ENCODE peak calls at places on chromosomes 5 and 9, in eight cellular contexts. X is CD8-positive, alpha-beta T cell; J is NCI-H446; S is A172; N is memory B cell; E is sciatic nerve; A is cardiac muscle cell; L is stimulated activated CD8-positive, alpha-beta memory T cell treated with anti-CD3 and anti-CD28 coated beads, Interleukin-4, amount 100 ng/mL, for 48 hours. K is an unnamed sample.
A peak's percentile ranks its signal among the peaks of the same experiment; 100 is the strongest.

GRCh38 chr9:35341585-35341984 is 148.3 kb upstream of the RUSC2 start:
- DNase-seq in X (no peak), J (no peak), S (no peak), N (no peak), E (peak; percentile 63), A (peak; percentile 49), L (no peak), K (no peak)

GRCh38 chr9:91421987-91422765 is 1.5 kb downstream of the NFIL3 start:
- DNase-seq in X (no peak), J (no peak), S (peak; percentile 12), N (no peak), E (no peak), A (peak; percentile 64), L (no peak), K (no peak)

GRCh38 chr9:36906492-36906891 is 127.6 kb downstream of the PAX5 start:
- DNase-seq in X (no peak), J (no peak), S (no peak), N (no peak), E (no peak), A (no peak), L (no peak), K (no peak)

GRCh38 chr9:89139450-89139849 is 39.2 kb downstream of the SHC3 start:
- DNase-seq in X (no peak), J (no peak), S (no peak), N (no peak), E (no peak), A (peak; percentile 4), L (no peak), K (no peak)

GRCh38 chr5:160651682-160652645 is 200.0 kb downstream of the ATP10B start:
- DNase-seq in X (no peak), J (no peak), S (no peak), N (no peak), E (no peak), A (no peak), L (no peak), K (no peak)

GRCh38 chr5:9189681-9190080 is 356.2 kb downstream of the SEMA5A start:
- DNase-seq in X (no peak), J (no peak), S (no peak), N (no peak), E (no peak), A (no peak), L (no peak), K (no peak)

GRCh38 chr5:53478411-53479044 is 1.9 kb upstream of the FST start:
- DNase-seq in X (no peak), J (peak; percentile 33), S (peak; percentile 64), N (no peak), E (peak; percentile 61), A (peak; percentile 81), L (peak; percentile 34), K (peak; percentile 75)

GRCh38 chr9:135165003-135165711 is 77.7 kb downstream of the OLFM1 start:
- DNase-seq in X (no peak), J (no peak), S (no peak), N (no peak), E (no peak), A (no peak), L (no peak), K (no peak)

GRCh38 chr9:4077499-4078102 is 222.3 kb downstream of the GLIS3 start:
- DNase-seq in X (peak; percentile 51), J (peak; percentile 89), S (peak; percentile 81), N (no peak), E (peak; percentile 89), A (peak; percentile 53), L (peak; percentile 78), K (peak; percentile 43)

GRCh38 chr5:154757647-154758406 is 2.6 kb downstream of the LARP1 start:
- DNase-seq in X (no peak), J (no peak), S (no peak), N (peak; percentile 25), E (no peak), A (no peak), L (peak; percentile 61), K (no peak)

GRCh38 chr5:129664336-129664937 is 83.5 kb upstream of the MINAR2 start:
- DNase-seq in X (no peak), J (no peak), S (peak; percentile 19), N (peak; percentile 19), E (peak; percentile 74), A (peak; percentile 41), L (peak; percentile 73), K (no peak)

GRCh38 chr5:112784726-112785125 is 47.0 kb downstream of the APC start:
- DNase-seq in X (no peak), J (no peak), S (no peak), N (no peak), E (no peak), A (no peak), L (no peak), K (no peak)

GRCh38 chr5:57529864-57530263 is 47.3 kb upstream of the ACTBL2 start:
- DNase-seq in X (no peak), J (no peak), S (no peak), N (no peak), E (no peak), A (no peak), L (no peak), K (no peak)

GRCh38 chr5:156693113-156693512 is 157.0 kb upstream of the PPP1R2B start:
- DNase-seq in X (no peak), J (no peak), S (no peak), N (no peak), E (no peak), A (no peak), L (no peak), K (no peak)

GRCh38 chr5:87233122-87233521 is 34.6 kb upstream of the RASA1 start:
- DNase-seq in X (no peak), J (no peak), S (no peak), N (no peak), E (no peak), A (no peak), L (no peak), K (no peak)

GRCh38 chr5:60959156-60959555 is 14.2 kb downstream of the NDUFAF2 start:
- DNase-seq in X (no peak), J (no peak), S (no peak), N (no peak), E (no peak), A (no peak), L (no peak), K (no peak)

GRCh38 chr9:94807556-94807955 is 81.1 kb downstream of the AOPEP start:
- DNase-seq in X (no peak), J (no peak), S (no peak), N (no peak), E (no peak), A (no peak), L (no peak), K (no peak)

GRCh38 chr9:69130456-69131441 is 43.3 kb upstream of the TJP2 start:
- DNase-seq in X (no peak), J (no peak), S (peak; percentile 90), N (no peak), E (no peak), A (peak; percentile 80), L (no peak), K (no peak)

GRCh38 chr9:728535-728934 is 113.0 kb upstream of the DMRT1 start:
- DNase-seq in X (no peak), J (no peak), S (no peak), N (no peak), E (no peak), A (no peak), L (no peak), K (no peak)

GRCh38 chr9:77440057-77440456 is 208.1 kb downstream of the GNA14 start:
- DNase-seq in X (no peak), J (no peak), S (peak; percentile 69), N (no peak), E (no peak), A (no peak), L (no peak), K (no peak)